ENCODE peak calls at places on chromosomes 12 and 14, in five cellular contexts. R, G, A, I and Y are unnamed samples.

GRCh38 chr12:46386877-46387629 is 14.5 kb upstream of the SLC38A2 start:
- DNase-seq in R (no peak), I (no peak), A (no peak), G (no peak), Y (no peak)

GRCh38 chr14:77910506-77910905 is 110.6 kb downstream of the ADCK1 start:
- DNase-seq in I (no peak), A (no peak), R (no peak), G (no peak), Y (no peak)

GRCh38 chr14:96256420-96256819 is 410 bp downstream of the BDKRB1 start:
- DNase-seq in G (no peak), A (no peak), R (no peak), I (peak), Y (no peak)

GRCh38 chr12:19095869-19096480 is 33.6 kb upstream of the PLEKHA5 start:
- DNase-seq in G (peak), I (no peak), A (no peak), R (no peak), Y (no peak)

GRCh38 chr14:59215353-59215752 is 26.9 kb downstream of the DAAM1 start:
- DNase-seq in A (no peak), G (no peak), I (peak), R (no peak), Y (no peak)

GRCh38 chr12:12474931-12475485 is 87.7 kb downstream of the DUSP16 start:
- DNase-seq in R (peak), A (no peak), G (no peak), I (no peak), Y (peak)

GRCh38 chr14:103943673-103944072 is 1.3 kb upstream of the RD3L start:
- DNase-seq in R (no peak), G (no peak), A (no peak), I (peak), Y (no peak)

GRCh38 chr12:82082476-82082875 is 275.7 kb downstream of the CCDC59 start:
- DNase-seq in A (no peak), R (no peak), I (no peak), G (no peak), Y (no peak)

GRCh38 chr12:6215932-6216494 is 15.8 kb downstream of the CD9 start:
- DNase-seq in R (no peak), G (peak), A (no peak), I (peak), Y (no peak)

GRCh38 chr12:118704517-118704916 is 276.8 kb upstream of the SRRM4 start:
- DNase-seq in R (no peak), A (peak), G (no peak), I (no peak), Y (no peak)

GRCh38 chr12:40216516-40217288 is 8.1 kb upstream of the LRRK2 start:
- DNase-seq in I (no peak), A (no peak), R (no peak), G (no peak), Y (no peak)

GRCh38 chr14:54275997-54276396 is 120.8 kb upstream of the CDKN3 start:
- DNase-seq in A (no peak), G (no peak), I (no peak), R (no peak), Y (no peak)

GRCh38 chr12:18861287-18861858 is 123.5 kb downstream of the CAPZA3 start:
- DNase-seq in R (no peak), I (no peak), G (peak), A (peak), Y (no peak)

GRCh38 chr12:50550530-50551223 is 45.9 kb downstream of the DIP2B start:
- DNase-seq in G (peak), I (no peak), A (no peak), R (no peak), Y (no peak)